ENCODE peak calls at places on chromosomes 16 and 17, in six cellular contexts. M is GM23338; W is heart left ventricle; V is hepatocyte; C is heart right ventricle; H is CD4-positive, alpha-beta T cell. Z is an unnamed sample.

GRCh38 chr16:78605548-78606097 is 506.2 kb downstream of the WWOX start:
- DNase-seq in H (no peak), V (no peak), C (peak), M (no peak), W (no peak), Z (no peak)

GRCh38 chr17:73304971-73305786 is 6.6 kb downstream of the CDC42EP4 start:
- DNase-seq in M (peak), V (peak), H (no peak), C (peak), W (peak), Z (no peak)

GRCh38 chr16:16817203-16817602 is 438.3 kb downstream of the NPIPA7 start:
- DNase-seq in W (no peak), M (no peak), V (no peak), H (no peak), C (no peak), Z (no peak)

GRCh38 chr16:85615014-85615851 is 2.1 kb downstream of the GSE1 start:
- DNase-seq in M (peak), C (peak), V (peak), W (peak), H (peak), Z (peak)

GRCh38 chr17:21253646-21254441 is 634 bp upstream of the NATD1 start:
- DNase-seq in C (no peak), V (no peak), M (no peak), W (no peak), H (no peak), Z (peak)

GRCh38 chr16:28279006-28279405 is 13.3 kb upstream of the SBK1 start:
- DNase-seq in M (no peak), W (no peak), V (no peak), C (no peak), H (no peak), Z (no peak)

GRCh38 chr17:77325826-77326581 is 185.2 kb downstream of the SEC14L1 start:
- DNase-seq in W (peak), M (no peak), V (peak), C (no peak), H (no peak), Z (no peak)

GRCh38 chr16:67163164-67163902 is 1.2 kb upstream of the HSF4 start:
- DNase-seq in M (peak), V (no peak), W (peak), C (no peak), H (no peak), Z (no peak)

GRCh38 chr16:50289950-50290764 is 23.8 kb downstream of the ADCY7 start:
- DNase-seq in C (no peak), M (no peak), H (no peak), W (no peak), V (no peak), Z (no peak)

GRCh38 chr17:48513097-48513496 is 17.7 kb downstream of the HOXB1 start:
- DNase-seq in W (no peak), V (no peak), M (no peak), C (no peak), H (no peak), Z (no peak)

GRCh38 chr17:11991461-11991860 is 5.8 kb downstream of the ZNF18 start:
- DNase-seq in H (no peak), C (no peak), M (peak), V (no peak), W (no peak), Z (no peak)

GRCh38 chr16:85153656-85154091 is 41.4 kb upstream of the CIBAR2 start:
- DNase-seq in H (no peak), C (peak), W (peak), V (no peak), M (no peak), Z (no peak)

GRCh38 chr16:2428051-2428786 is 1.0 kb upstream of the CCNF start:
- DNase-seq in C (peak), W (peak), H (no peak), V (peak), M (peak), Z (no peak)

GRCh38 chr17:8835106-8835505 is 32.4 kb downstream of the PIK3R6 start:
- DNase-seq in W (no peak), C (no peak), H (no peak), V (no peak), M (no peak), Z (no peak)

DNA sequence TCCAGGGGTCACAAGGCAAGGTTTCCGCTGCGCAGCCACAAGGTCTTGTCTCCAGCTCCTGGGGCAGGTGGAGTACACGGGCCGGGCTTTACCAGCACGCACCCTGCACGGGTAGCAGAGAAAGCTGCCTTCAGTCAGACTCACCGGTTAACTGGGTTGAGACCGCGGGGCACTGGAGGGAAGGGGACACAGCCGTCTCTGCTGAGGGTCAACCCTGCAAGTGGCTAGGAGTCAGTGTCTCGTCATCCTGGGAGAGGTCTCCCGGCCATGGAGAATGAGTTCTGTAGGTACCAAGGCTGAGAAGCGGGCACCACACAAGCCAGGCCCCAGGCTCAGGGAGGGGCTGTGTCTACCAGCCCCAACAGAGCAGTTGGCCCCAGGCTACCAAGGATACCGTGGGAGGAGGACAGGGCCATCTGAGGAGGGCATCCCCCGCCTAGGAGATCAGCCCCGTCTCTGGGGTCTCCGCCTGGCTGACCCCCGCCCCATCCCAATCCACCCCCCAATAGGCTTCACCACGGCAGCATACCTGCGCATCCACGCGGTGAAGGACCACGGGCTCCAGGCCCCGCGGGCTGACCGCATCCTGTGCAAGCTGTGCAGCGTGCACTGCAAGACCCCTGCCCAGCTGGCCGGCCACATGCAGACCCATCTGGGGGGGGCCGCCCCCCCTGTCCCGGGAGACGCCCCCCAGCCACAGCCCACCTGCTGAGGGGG is 2.8 kb upstream of the PRRT2 start:
- DNase-seq in H (no peak), M (no peak), W (peak), V (no peak), C (no peak), Z (no peak)
- H3K27ac ChIP-seq in H (peak), M (peak), W (peak), V (peak), C (peak), Z (no peak)

DNA sequence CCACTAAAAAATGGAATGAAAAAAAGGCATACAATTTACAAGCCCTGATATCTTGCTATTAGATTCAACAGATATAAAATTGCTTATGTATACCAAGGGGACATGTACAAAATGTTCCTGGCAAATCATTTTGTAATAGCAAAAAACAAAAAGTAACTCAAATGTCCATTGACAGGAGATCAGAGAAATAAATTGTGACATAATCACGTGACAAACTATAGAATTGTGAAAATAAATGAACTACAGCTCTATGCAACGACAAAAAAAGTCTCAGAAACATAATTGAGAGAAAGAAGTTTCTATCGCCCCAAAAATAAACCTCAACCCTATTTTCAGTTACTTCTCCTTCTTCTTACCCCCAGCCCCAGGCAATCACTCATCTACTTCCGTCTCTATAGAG is 12.2 kb upstream of the ACE start:
- DNase-seq in H (no peak), V (no peak), M (no peak), W (no peak), C (no peak), Z (no peak)
- H3K27ac ChIP-seq in H (no peak), V (no peak), M (no peak), W (no peak), C (no peak), Z (no peak)

GRCh38 chr17:75048396-75048933 is 1.4 kb downstream of the KCTD2 start:
- DNase-seq in H (no peak), V (no peak), W (peak), M (no peak), C (peak), Z (no peak)

GRCh38 chr17:75049057-75049456 is 2.0 kb downstream of the KCTD2 start:
- DNase-seq in C (no peak), H (no peak), W (no peak), M (no peak), V (no peak), Z (no peak)

GRCh38 chr17:75044716-75045115 is 2.1 kb downstream of the ATP5PD start:
- DNase-seq in H (no peak), M (peak), W (no peak), C (no peak), V (no peak), Z (no peak)

GRCh38 chr17:75046583-75047289 is at the start of the genes ATP5PD and KCTD2:
- DNase-seq in W (peak), V (peak), C (peak), H (peak), M (peak), Z (peak)

GRCh38 chr17:75047398-75048098 is 523 bp downstream of the KCTD2 start:
- DNase-seq in W (peak), V (peak), H (no peak), C (peak), M (peak), Z (no peak)
- H3K27ac ChIP-seq in W (peak), V (peak), H (peak), C (peak), M (peak), Z (peak)

GRCh38 chr17:42381898-42382297 is 6.3 kb downstream of the STAT3 start:
- DNase-seq in W (no peak), C (no peak), M (no peak), V (no peak), H (no peak), Z (no peak)

GRCh38 chr17:42378597-42379594 is 9.3 kb downstream of the STAT3 start:
- DNase-seq in C (peak), M (peak), V (no peak), H (no peak), W (no peak), Z (no peak)

GRCh38 chr17:42386784-42387183 is 1.5 kb downstream of the STAT3 start:
- DNase-seq in H (no peak), C (no peak), W (no peak), V (no peak), M (no peak), Z (no peak)

DNA sequence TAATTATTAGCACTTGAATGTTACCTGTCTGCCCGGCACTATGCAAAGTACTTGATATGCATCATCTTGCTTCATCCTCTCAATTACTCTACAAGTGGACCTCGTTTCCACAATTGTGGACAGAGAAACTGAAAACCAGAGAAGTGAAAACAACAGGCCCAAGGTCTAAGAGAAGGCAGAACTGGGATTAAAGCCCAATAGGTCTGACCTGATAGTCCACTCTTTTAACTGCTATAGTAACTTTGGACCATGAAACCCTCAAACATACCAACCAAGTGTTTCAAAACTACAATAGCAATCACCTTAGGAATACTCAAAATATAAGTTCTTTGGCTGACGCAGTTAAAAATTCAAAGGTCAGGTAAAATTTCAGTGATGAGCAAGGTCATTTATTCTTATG is 7.3 kb downstream of the STAT3 start:
- DNase-seq in H (no peak), C (no peak), W (no peak), M (no peak), V (no peak), Z (no peak)
- H3K27ac ChIP-seq in H (no peak), C (peak), W (peak), M (no peak), V (no peak), Z (no peak)

Z was measured in keratinocyte.